ENCODE peak calls at places on chromosomes 1 and 21, in five cellular contexts. T, R, X, P and L are unnamed samples.

GRCh38 chr1:85201340-85202091 is 700 bp upstream of the SYDE2 start:
- DNase-seq in T (peak), R (peak), X (peak), P (peak), L (peak)

GRCh38 chr1:2543543-2544092 is 12.6 kb upstream of the TNFRSF14 start:
- DNase-seq in T (no peak), R (no peak), X (no peak), P (peak), L (no peak)

GRCh38 chr1:28144203-28145135 is 32.0 kb downstream of the PTAFR start:
- DNase-seq in T (no peak), R (peak), X (no peak), P (no peak), L (no peak)

GRCh38 chr21:16047857-16048256 is 318.1 kb downstream of the USP25 start:
- DNase-seq in T (no peak), R (no peak), X (no peak), P (no peak), L (no peak)

GRCh38 chr1:7884757-7885156 is 31.9 kb upstream of the UTS2 start:
- DNase-seq in T (no peak), R (no peak), X (no peak), P (no peak), L (no peak)

GRCh38 chr1:173134800-173135199 is 72.3 kb downstream of the TNFSF4 start:
- DNase-seq in T (no peak), R (no peak), X (no peak), P (no peak), L (no peak)

GRCh38 chr21:29678616-29679015 is 261.2 kb downstream of the GRIK1 start:
- DNase-seq in T (no peak), R (peak), X (no peak), P (no peak), L (no peak)

GRCh38 chr21:39531777-39532333 is 80.1 kb downstream of the SH3BGR start:
- DNase-seq in T (no peak), R (no peak), X (no peak), P (no peak), L (no peak)

GRCh38 chr1:46485564-46486431 is 3.8 kb upstream of the DMBX1 start:
- DNase-seq in T (no peak), R (no peak), X (no peak), P (no peak), L (no peak)

GRCh38 chr1:1117469-1117831 is 1.6 kb upstream of the C1orf159 start:
- DNase-seq in T (no peak), R (no peak), X (peak), P (no peak), L (no peak)

GRCh38 chr21:45859762-45860357 is 121.7 kb upstream of the COL6A1 start:
- DNase-seq in T (no peak), R (no peak), X (peak), P (no peak), L (no peak)

GRCh38 chr1:183287191-183287675 is 101.2 kb downstream of the LAMC2 start:
- DNase-seq in T (peak), R (peak), X (no peak), P (no peak), L (no peak)

GRCh38 chr1:45925728-45926287 is 122.4 kb downstream of the MAST2 start:
- DNase-seq in T (no peak), R (no peak), X (no peak), P (no peak), L (no peak)

GRCh38 chr1:115545791-115546733 is 95.7 kb upstream of the VANGL1 start:
- DNase-seq in T (peak), R (peak), X (no peak), P (no peak), L (peak)

GRCh38 chr1:183033205-183033604 is 10.0 kb downstream of the LAMC1 start:
- DNase-seq in T (no peak), R (peak), X (no peak), P (no peak), L (no peak)

GRCh38 chr1:202235856-202236837 is 42.5 kb downstream of the LGR6 start:
- DNase-seq in T (peak), R (peak), X (peak), P (peak), L (peak)
- TF ChIP-seq CTCF in T (peak), R (peak), X (peak), P (peak), L (peak)

GRCh38 chr21:42535602-42536171 is 22.0 kb downstream of the SLC37A1 start:
- DNase-seq in T (no peak), R (no peak), X (peak), P (no peak), L (no peak)

GRCh38 chr21:42538479-42539275 is 25.0 kb downstream of the SLC37A1 start:
- DNase-seq in T (no peak), R (no peak), X (no peak), P (no peak), L (no peak)

GRCh38 chr21:42536601-42537000 is 22.9 kb downstream of the SLC37A1 start:
- DNase-seq in T (no peak), R (no peak), X (no peak), P (no peak), L (no peak)

GRCh38 chr21:42539342-42539741 is 25.7 kb downstream of the SLC37A1 start:
- DNase-seq in T (no peak), R (no peak), X (peak), P (no peak), L (no peak)

DNA sequence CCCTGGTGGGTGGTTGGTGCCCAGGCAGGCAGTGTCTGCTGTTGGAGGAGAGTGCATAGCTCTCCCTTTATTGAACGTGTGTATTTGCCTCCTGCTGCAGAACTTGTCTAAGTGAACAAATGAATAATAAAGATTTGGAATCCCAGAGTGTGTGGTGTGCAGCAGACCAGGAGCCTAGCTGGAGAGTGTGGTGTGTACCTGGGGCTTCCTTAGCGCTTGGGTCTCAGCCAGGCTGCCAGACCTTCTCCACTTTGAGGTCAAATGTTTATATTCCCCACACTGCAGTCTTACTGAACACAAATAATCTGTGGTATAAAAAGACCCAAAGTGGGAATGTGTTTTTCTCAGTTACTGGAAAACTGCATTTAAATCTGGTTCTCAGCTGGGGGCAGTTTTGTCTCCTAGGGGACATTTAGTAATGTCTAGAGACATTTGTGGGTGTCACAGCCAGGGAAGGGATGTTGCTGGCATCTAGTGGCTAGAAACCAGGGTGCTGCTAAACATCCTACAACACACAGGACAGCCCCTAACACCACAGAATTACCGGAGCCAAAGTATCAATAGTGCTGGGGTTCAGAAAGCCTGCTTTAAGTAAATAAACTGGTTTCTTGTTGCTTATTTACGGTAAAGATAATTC is 23.6 kb downstream of the SLC37A1 start:
- DNase-seq in T (no peak), R (peak), X (no peak), P (no peak), L (no peak)
- TF ChIP-seq CTCF in T (no peak), R (peak), X (peak), P (no peak), L (no peak)

DNA sequence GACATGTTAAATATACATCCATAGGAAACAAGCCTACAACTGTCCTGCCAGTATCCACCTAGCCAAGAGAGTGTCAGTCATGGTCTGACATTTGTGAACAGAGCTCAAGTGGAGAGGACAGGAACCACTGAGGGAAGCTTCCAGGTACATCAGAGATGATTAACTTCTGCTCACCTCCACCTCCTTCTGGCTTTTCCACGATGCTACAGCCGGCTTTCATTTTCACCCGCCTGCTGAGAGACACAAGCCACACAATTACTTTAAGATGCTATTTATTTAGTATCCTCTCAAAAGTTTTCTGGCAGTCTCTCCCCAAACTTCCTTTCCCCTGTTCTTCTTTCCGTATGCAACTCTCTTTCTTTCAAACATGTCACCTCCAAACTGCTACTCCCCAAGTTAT is 2.1 kb downstream of the ETV3 start:
- DNase-seq in T (no peak), R (no peak), X (no peak), P (no peak), L (no peak)
- TF ChIP-seq CTCF in T (no peak), R (no peak), X (no peak), P (no peak), L (no peak)

GRCh38 chr21:44509539-44509938 is 30.5 kb downstream of the KRTAP10-1 start:
- DNase-seq in T (no peak), R (no peak), X (peak), P (no peak), L (no peak)
- TF ChIP-seq CTCF in T (no peak), R (no peak), X (no peak), P (no peak), L (no peak)

GRCh38 chr1:200959341-200959985 is 64.1 kb downstream of the KIF21B start:
- DNase-seq in T (no peak), R (no peak), X (peak), P (no peak), L (no peak)
- TF ChIP-seq CTCF in T (no peak), R (no peak), X (no peak), P (no peak), L (no peak)

GRCh38 chr1:160776178-160776577 is 19.8 kb upstream of the LY9 start:
- DNase-seq in T (no peak), R (no peak), X (no peak), P (no peak), L (no peak)
- TF ChIP-seq CTCF in T (no peak), R (no peak), X (no peak), P (no peak), L (no peak)